ENCODE peak calls at places on chromosomes 5 and 9, in seven cellular contexts. V, O, U, A, P, K and I are unnamed samples.

GRCh38 chr5:137575847-137576246 is 76.7 kb upstream of the SPOCK1 start:
- DNase-seq in A (no peak), P (no peak), K (no peak), O (no peak), U (peak), V (no peak), I (no peak)

GRCh38 chr5:26847041-26847736 is 191.2 kb downstream of the CDH9 start:
- DNase-seq in A (no peak), P (no peak), V (no peak), U (no peak), K (no peak), O (no peak), I (no peak)

GRCh38 chr5:103466494-103466893 is 96.1 kb downstream of the NUDT12 start:
- DNase-seq in O (no peak), V (no peak), A (no peak), P (no peak), U (peak), K (no peak), I (no peak)

GRCh38 chr9:70590264-70590646 is 175.8 kb upstream of the KLF9 start:
- DNase-seq in K (no peak), U (peak), A (no peak), P (no peak), O (no peak), V (no peak), I (no peak)

GRCh38 chr9:27303219-27303618 is 6.3 kb upstream of the EQTN start:
- DNase-seq in V (no peak), A (no peak), P (no peak), K (no peak), U (peak), O (no peak), I (no peak)

GRCh38 chr5:126454081-126454480 is 30.9 kb downstream of the GRAMD2B start:
- DNase-seq in A (no peak), U (peak), V (no peak), P (peak), K (no peak), O (no peak), I (no peak)

GRCh38 chr5:157454273-157454672 is 5.7 kb upstream of the NIPAL4 start:
- DNase-seq in V (no peak), K (no peak), O (no peak), P (no peak), U (no peak), A (no peak), I (no peak)

GRCh38 chr9:5629312-5630037 is 568 bp downstream of the RIC1 start:
- DNase-seq in P (peak), O (peak), K (peak), V (peak), A (peak), U (peak), I (peak)

GRCh38 chr5:173789031-173789920 is 98.9 kb upstream of the CPEB4 start:
- DNase-seq in V (no peak), K (no peak), U (peak), A (no peak), P (no peak), O (no peak), I (peak)

GRCh38 chr5:154648706-154649105 is 106.5 kb upstream of the LARP1 start:
- DNase-seq in O (peak), A (no peak), K (no peak), V (no peak), P (no peak), U (peak), I (no peak)

GRCh38 chr9:126523621-126524111 is 90.1 kb upstream of the LMX1B start:
- DNase-seq in O (no peak), A (peak), P (no peak), K (no peak), U (no peak), V (no peak), I (no peak)

GRCh38 chr9:125444166-125444565 is 182.5 kb downstream of the GAPVD1 start:
- DNase-seq in A (no peak), K (no peak), O (no peak), V (no peak), P (no peak), U (no peak), I (no peak)

GRCh38 chr9:128712451-128713410 is 10.4 kb downstream of the PKN3 start:
- DNase-seq in V (no peak), K (peak), U (no peak), A (no peak), P (no peak), O (no peak), I (no peak)

GRCh38 chr5:62340392-62340791 is 34.4 kb downstream of the KIF2A start:
- DNase-seq in V (no peak), A (no peak), O (no peak), P (no peak), U (peak), K (no peak), I (no peak)

GRCh38 chr9:3459076-3459475 is 66.7 kb downstream of the RFX3 start:
- DNase-seq in P (no peak), O (no peak), V (no peak), A (no peak), K (no peak), U (no peak), I (no peak)

GRCh38 chr9:127877566-127877998 is at the start of gene AK1:
- DNase-seq in O (peak), K (peak), P (peak), V (peak), A (no peak), U (peak), I (no peak)

GRCh38 chr5:174424219-174425053 is 299.9 kb upstream of the MSX2 start:
- DNase-seq in U (no peak), O (no peak), V (no peak), A (no peak), P (no peak), K (no peak), I (no peak)

GRCh38 chr5:124718376-124718775 is 28.1 kb downstream of the ZNF608 start:
- DNase-seq in P (no peak), A (no peak), K (no peak), U (no peak), O (no peak), V (no peak), I (no peak)

GRCh38 chr9:127473501-127473900 is 22.2 kb downstream of the LRSAM1 start:
- DNase-seq in U (no peak), O (no peak), V (no peak), A (no peak), K (peak), P (no peak), I (no peak)

GRCh38 chr5:101942321-101942882 is 353.7 kb downstream of the SLCO4C1 start:
- DNase-seq in K (no peak), V (no peak), U (peak), O (no peak), P (no peak), A (no peak), I (peak)

GRCh38 chr9:126690431-126691051 is 76.8 kb downstream of the LMX1B start:
- DNase-seq in U (peak), V (peak), A (peak), K (peak), P (no peak), O (peak), I (peak)

GRCh38 chr9:126397056-126397455 is 70.4 kb downstream of the MVB12B start:
- DNase-seq in P (no peak), V (no peak), O (no peak), A (peak), U (no peak), K (no peak), I (peak)

GRCh38 chr5:80128129-80128528 is 93.0 kb downstream of the THBS4 start:
- DNase-seq in O (no peak), K (no peak), A (no peak), V (peak), P (no peak), U (no peak), I (no peak)

DNA sequence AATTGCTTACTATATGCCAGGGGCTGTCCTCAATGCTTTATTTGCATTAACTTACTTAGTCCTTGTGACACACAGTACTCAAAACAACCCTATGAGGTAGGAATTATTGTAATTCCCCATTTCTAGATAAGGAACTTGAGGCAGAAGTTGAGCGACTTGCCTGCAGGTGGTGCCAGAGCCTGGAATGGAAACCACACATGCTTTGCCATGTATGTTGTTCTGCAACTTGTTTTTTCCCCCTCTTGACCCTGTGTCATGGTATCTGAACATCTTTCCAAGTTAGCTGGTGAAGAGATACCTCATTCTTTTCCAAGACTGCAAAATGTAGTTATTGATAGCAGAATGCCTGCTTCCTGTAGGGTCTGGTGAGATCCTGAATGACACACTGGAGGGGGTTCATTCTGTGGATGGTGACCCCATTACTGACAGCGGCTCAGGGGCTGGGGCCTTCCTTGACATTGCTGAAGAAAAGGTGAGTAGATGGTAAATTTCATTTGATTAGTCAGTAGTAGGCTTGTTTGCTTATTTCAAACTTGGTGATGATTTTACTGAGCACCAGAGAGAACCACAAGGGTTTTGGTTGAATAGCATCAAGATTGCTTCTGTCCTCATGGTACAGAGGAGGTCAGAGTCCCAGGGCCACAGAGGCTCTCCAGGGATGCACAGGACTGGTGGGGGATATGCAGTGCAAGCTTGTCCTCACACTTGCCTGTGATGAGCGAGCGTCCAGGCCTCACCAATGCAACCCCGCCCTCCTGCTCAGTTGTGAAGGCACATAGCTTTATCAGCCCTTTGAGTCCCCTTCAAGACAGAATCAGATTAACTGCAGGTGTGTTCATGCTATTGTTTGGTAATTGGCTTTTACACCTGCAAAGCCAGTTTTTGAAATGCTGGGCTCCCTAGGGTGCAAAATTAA is 57.0 kb downstream of the COL15A1 start:
- DNase-seq in V (no peak), K (peak), A (peak), P (peak), O (no peak), U (peak), I (peak)
- TF ChIP-seq CTCF in V (peak), K (peak), A (peak), P (peak), O (peak), U (peak), I (peak)

DNA sequence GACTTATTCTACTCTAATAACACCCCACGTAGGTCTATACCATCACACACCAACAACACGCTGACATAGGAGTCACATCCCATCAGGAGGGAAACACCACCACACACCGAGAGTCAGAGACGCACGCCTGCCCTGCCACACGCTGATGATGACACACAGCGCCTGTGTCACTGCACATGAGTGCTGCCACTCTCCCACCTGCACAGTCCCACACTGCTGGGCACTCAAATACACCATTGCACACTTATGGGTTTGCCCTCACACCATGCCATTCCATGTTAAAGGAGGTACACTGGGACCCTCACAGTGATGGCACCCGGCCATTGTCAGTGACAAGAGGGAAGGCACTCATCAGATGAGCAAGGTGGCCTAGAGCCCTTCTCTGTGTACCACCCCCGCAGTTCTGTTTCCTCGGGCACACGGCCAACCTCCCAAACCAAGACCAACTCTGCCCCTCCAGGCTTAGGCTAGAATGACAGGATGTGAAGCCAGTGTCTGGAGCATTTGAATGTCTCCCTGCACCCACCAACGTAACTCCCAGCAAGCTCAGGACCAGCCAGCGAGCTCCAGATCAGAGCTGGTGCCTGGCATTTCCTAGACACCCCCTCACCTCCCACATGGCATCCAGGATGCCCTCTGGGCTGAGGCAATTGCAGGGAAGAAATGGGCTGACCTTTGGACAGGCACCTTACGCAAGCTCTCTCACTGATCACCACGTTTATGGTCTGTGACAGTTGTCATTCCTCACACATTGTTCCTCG is 3.6 kb upstream of the CPLX2 start:
- DNase-seq in U (no peak), V (no peak), O (no peak), K (no peak), P (peak), A (no peak), I (no peak)
- TF ChIP-seq CTCF in U (no peak), V (no peak), O (no peak), K (no peak), P (no peak), A (no peak), I (no peak)

DNA sequence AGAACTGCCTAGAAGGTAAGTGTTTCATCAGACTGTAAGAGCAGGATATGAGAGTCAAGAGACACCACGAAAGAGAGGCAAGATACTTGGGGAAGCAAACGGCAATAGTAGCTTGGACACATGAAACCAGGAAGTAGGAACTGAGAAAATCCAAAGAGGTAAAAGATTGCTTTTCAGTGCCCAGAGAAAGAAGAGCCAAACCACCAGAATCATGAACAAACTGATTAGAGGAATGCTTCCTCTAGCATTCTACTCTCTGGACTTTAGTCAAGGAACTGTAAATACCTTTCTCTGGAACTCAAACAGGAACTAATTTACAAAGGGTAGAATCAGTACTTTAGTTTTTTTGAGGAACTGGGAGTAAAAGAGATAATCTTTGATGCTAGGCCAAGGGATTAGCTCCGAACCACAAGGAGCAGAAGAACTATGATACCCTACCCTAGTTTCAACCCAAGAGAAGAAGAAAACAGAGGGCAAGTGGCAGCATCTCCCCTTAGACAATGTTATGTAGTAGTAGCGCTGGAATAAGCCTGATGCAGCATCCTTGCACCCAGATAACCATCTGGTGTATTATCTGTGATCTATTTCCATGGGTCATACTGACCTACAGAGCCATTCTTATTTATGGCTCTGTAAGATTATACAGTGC is 41.3 kb downstream of the EFCAB9 start:
- DNase-seq in A (no peak), K (no peak), P (no peak), O (no peak), U (no peak), V (no peak), I (no peak)
- TF ChIP-seq CTCF in A (no peak), K (no peak), P (no peak), O (no peak), U (no peak), V (no peak), I (no peak)

GRCh38 chr9:105473221-105473620 is 25.4 kb downstream of the FSD1L start:
- DNase-seq in O (no peak), V (no peak), U (no peak), P (no peak), A (no peak), K (no peak), I (no peak)

GRCh38 chr9:105479846-105480245 is 32.0 kb downstream of the FSD1L start:
- DNase-seq in U (no peak), K (no peak), V (no peak), O (no peak), A (no peak), P (no peak), I (no peak)

DNA sequence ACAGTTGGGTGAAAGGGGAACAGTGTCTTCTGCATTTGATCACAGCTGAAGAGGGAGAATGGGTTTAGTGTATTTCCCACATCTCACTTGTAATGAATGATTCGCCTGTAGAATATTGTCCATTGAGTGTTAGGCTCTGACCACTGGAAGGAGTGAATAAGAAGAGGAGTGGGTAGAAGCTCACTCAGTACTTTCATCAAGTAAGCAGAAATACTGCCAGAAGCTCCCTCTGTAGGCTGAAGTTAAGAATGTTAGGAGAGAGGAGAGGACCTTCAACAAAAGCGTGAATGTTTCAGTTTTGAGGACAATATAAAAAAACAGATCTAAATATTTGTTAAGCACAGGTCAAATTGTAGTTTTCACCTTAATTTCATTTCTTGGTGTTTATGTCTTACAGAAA is 27.5 kb downstream of the FSD1L start:
- DNase-seq in V (no peak), P (no peak), O (no peak), A (no peak), K (no peak), U (peak), I (no peak)
- TF ChIP-seq CTCF in V (no peak), P (peak), O (peak), A (no peak), K (peak), U (peak), I (no peak)

GRCh38 chr5:144567416-144567770 is 396.7 kb downstream of the KCTD16 start:
- DNase-seq in U (no peak), V (no peak), P (no peak), A (no peak), K (no peak), O (no peak), I (no peak)
- TF ChIP-seq CTCF in U (no peak), V (no peak), P (no peak), A (no peak), K (no peak), O (no peak), I (no peak)

DNA sequence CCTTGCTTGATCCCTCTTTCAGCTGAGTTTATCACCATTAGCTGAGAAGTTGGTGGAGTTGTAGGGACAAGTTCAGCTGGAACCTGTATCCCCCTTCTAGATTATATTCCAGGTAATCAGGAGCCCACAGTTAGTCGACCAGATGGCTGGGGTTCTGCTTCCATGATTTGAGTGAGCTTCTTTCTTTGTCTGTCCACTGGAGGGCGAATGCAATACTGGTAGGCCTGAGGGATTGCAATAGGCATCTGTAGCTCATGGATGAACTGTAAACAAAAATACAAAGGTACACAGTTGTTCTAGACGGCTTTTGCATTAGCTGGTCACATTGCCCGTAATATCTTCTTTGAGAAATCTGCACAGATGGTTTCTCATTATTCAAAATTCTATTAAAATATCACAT is 88.9 kb downstream of the PCSK5 start:
- DNase-seq in O (no peak), A (no peak), V (no peak), K (no peak), P (no peak), U (peak), I (no peak)
- TF ChIP-seq CTCF in O (no peak), A (no peak), V (no peak), K (no peak), P (no peak), U (peak), I (no peak)

GRCh38 chr9:101458955-101459631 is 23.5 kb upstream of the ALDOB start:
- DNase-seq in U (peak), K (no peak), O (no peak), A (peak), P (peak), V (no peak), I (peak)

GRCh38 chr9:101455656-101456235 is 20.2 kb upstream of the ALDOB start:
- DNase-seq in A (no peak), U (peak), O (no peak), V (no peak), K (no peak), P (no peak), I (no peak)

GRCh38 chr9:101460965-101461364 is 25.4 kb upstream of the ALDOB start:
- DNase-seq in K (no peak), A (no peak), U (no peak), P (no peak), V (no peak), O (no peak), I (no peak)

GRCh38 chr9:101453776-101454570 is 18.4 kb upstream of the ALDOB start:
- DNase-seq in K (no peak), U (peak), P (no peak), V (no peak), O (no peak), A (no peak), I (no peak)

GRCh38 chr9:101457003-101457402 is 21.4 kb upstream of the ALDOB start:
- DNase-seq in A (no peak), P (no peak), V (no peak), K (no peak), U (no peak), O (no peak), I (no peak)
- TF ChIP-seq CTCF in A (no peak), P (no peak), V (no peak), K (no peak), U (no peak), O (no peak), I (no peak)

GRCh38 chr5:40909233-40909632 is at the start of gene C7:
- DNase-seq in V (no peak), O (no peak), A (no peak), K (no peak), U (peak), P (no peak), I (no peak)

GRCh38 chr5:40906351-40906751 is 2.9 kb upstream of the C7 start:
- DNase-seq in P (no peak), V (no peak), O (no peak), U (peak), A (no peak), K (no peak), I (no peak)

GRCh38 chr5:40904994-40905306 is 4.3 kb upstream of the C7 start:
- DNase-seq in U (no peak), K (no peak), V (no peak), P (no peak), A (no peak), O (no peak), I (no peak)

GRCh38 chr5:40909723-40910122 is 426 bp downstream of the C7 start:
- DNase-seq in P (no peak), A (no peak), K (no peak), O (no peak), V (no peak), U (peak), I (no peak)

GRCh38 chr5:40904205-40904993 is 4.9 kb upstream of the C7 start:
- DNase-seq in O (peak), U (peak), K (no peak), V (peak), P (peak), A (no peak), I (peak)
- TF ChIP-seq CTCF in O (peak), U (peak), K (peak), V (peak), P (peak), A (peak), I (peak)